ENCODE peak calls at places on chromosomes 13 and 19, in eight cellular contexts. One of them, this sample, is unnamed.

GRCh38 chr19:1884719-1885334 is 469 bp downstream of the ABHD17A start:
- DNase-seq in endodermal cell: peak
- DNase-seq in Calu3: no peak
- DNase-seq in stimulated activated naive CD4-positive, alpha-beta T cell treated with Interleukin-2 at 50 U/mL for 16 hours: no peak
- DNase-seq in activated T-cell treated with anti-CD3 and anti-CD28 coated beads, Interleukin-2, amount 50 U/mL, for 24 hours: no peak
- DNase-seq in NCI-H1092: no peak
- DNase-seq in left ventricle myocardium inferior: no peak
- DNase-seq in stimulated activated CD4-positive, alpha-beta T cell treated with anti-CD3 and anti-CD28 coated beads, Interleukin-15, amount 100 ng/mL, for 1 hour: no peak
- DNase-seq in this sample: no peak

GRCh38 chr13:39616087-39616694 is 13.2 kb upstream of the LHFPL6 start:
- DNase-seq in endodermal cell: peak
- DNase-seq in Calu3: peak
- DNase-seq in stimulated activated naive CD4-positive, alpha-beta T cell treated with Interleukin-2 at 50 U/mL for 16 hours: no peak
- DNase-seq in activated T-cell treated with anti-CD3 and anti-CD28 coated beads, Interleukin-2, amount 50 U/mL, for 24 hours: no peak
- DNase-seq in NCI-H1092: peak
- DNase-seq in left ventricle myocardium inferior: no peak
- DNase-seq in stimulated activated CD4-positive, alpha-beta T cell treated with anti-CD3 and anti-CD28 coated beads, Interleukin-15, amount 100 ng/mL, for 1 hour: no peak
- DNase-seq in this sample: no peak

GRCh38 chr13:82947121-82948077 is 934.9 kb downstream of the SLITRK1 start:
- DNase-seq in endodermal cell: no peak
- DNase-seq in Calu3: no peak
- DNase-seq in stimulated activated naive CD4-positive, alpha-beta T cell treated with Interleukin-2 at 50 U/mL for 16 hours: no peak
- DNase-seq in activated T-cell treated with anti-CD3 and anti-CD28 coated beads, Interleukin-2, amount 50 U/mL, for 24 hours: no peak
- DNase-seq in NCI-H1092: no peak
- DNase-seq in left ventricle myocardium inferior: no peak
- DNase-seq in stimulated activated CD4-positive, alpha-beta T cell treated with anti-CD3 and anti-CD28 coated beads, Interleukin-15, amount 100 ng/mL, for 1 hour: no peak
- DNase-seq in this sample: no peak

GRCh38 chr19:19487077-19488040 is 28.0 kb downstream of the TSSK6 start:
- DNase-seq in endodermal cell: no peak
- DNase-seq in Calu3: no peak
- DNase-seq in stimulated activated naive CD4-positive, alpha-beta T cell treated with Interleukin-2 at 50 U/mL for 16 hours: no peak
- DNase-seq in activated T-cell treated with anti-CD3 and anti-CD28 coated beads, Interleukin-2, amount 50 U/mL, for 24 hours: no peak
- DNase-seq in NCI-H1092: no peak
- DNase-seq in left ventricle myocardium inferior: no peak
- DNase-seq in stimulated activated CD4-positive, alpha-beta T cell treated with anti-CD3 and anti-CD28 coated beads, Interleukin-15, amount 100 ng/mL, for 1 hour: no peak
- DNase-seq in this sample: no peak

GRCh38 chr13:49348748-49349147 is 95.1 kb downstream of the CAB39L start:
- DNase-seq in endodermal cell: peak
- DNase-seq in Calu3: no peak
- DNase-seq in stimulated activated naive CD4-positive, alpha-beta T cell treated with Interleukin-2 at 50 U/mL for 16 hours: no peak
- DNase-seq in activated T-cell treated with anti-CD3 and anti-CD28 coated beads, Interleukin-2, amount 50 U/mL, for 24 hours: no peak
- DNase-seq in NCI-H1092: no peak
- DNase-seq in left ventricle myocardium inferior: no peak
- DNase-seq in stimulated activated CD4-positive, alpha-beta T cell treated with anti-CD3 and anti-CD28 coated beads, Interleukin-15, amount 100 ng/mL, for 1 hour: no peak
- DNase-seq in this sample: no peak

GRCh38 chr19:14149509-14149994 is 13.2 kb upstream of the ASF1B start:
- DNase-seq in endodermal cell: no peak
- DNase-seq in Calu3: no peak
- DNase-seq in stimulated activated naive CD4-positive, alpha-beta T cell treated with Interleukin-2 at 50 U/mL for 16 hours: peak
- DNase-seq in activated T-cell treated with anti-CD3 and anti-CD28 coated beads, Interleukin-2, amount 50 U/mL, for 24 hours: peak
- DNase-seq in NCI-H1092: no peak
- DNase-seq in left ventricle myocardium inferior: peak
- DNase-seq in stimulated activated CD4-positive, alpha-beta T cell treated with anti-CD3 and anti-CD28 coated beads, Interleukin-15, amount 100 ng/mL, for 1 hour: peak
- DNase-seq in this sample: peak

GRCh38 chr19:6357174-6357573 is 4.2 kb upstream of the CLPP start:
- DNase-seq in endodermal cell: no peak
- DNase-seq in Calu3: no peak
- DNase-seq in stimulated activated naive CD4-positive, alpha-beta T cell treated with Interleukin-2 at 50 U/mL for 16 hours: no peak
- DNase-seq in activated T-cell treated with anti-CD3 and anti-CD28 coated beads, Interleukin-2, amount 50 U/mL, for 24 hours: no peak
- DNase-seq in NCI-H1092: no peak
- DNase-seq in left ventricle myocardium inferior: no peak
- DNase-seq in stimulated activated CD4-positive, alpha-beta T cell treated with anti-CD3 and anti-CD28 coated beads, Interleukin-15, amount 100 ng/mL, for 1 hour: no peak
- DNase-seq in this sample: no peak

GRCh38 chr13:50788551-50788950 is 54.9 kb downstream of the DLEU7 start:
- DNase-seq in endodermal cell: no peak
- DNase-seq in Calu3: no peak
- DNase-seq in stimulated activated naive CD4-positive, alpha-beta T cell treated with Interleukin-2 at 50 U/mL for 16 hours: no peak
- DNase-seq in activated T-cell treated with anti-CD3 and anti-CD28 coated beads, Interleukin-2, amount 50 U/mL, for 24 hours: no peak
- DNase-seq in NCI-H1092: no peak
- DNase-seq in left ventricle myocardium inferior: no peak
- DNase-seq in stimulated activated CD4-positive, alpha-beta T cell treated with anti-CD3 and anti-CD28 coated beads, Interleukin-15, amount 100 ng/mL, for 1 hour: no peak
- DNase-seq in this sample: no peak

GRCh38 chr19:15107056-15108010 is at the start of gene SYDE1:
- DNase-seq in endodermal cell: peak
- DNase-seq in Calu3: peak
- DNase-seq in stimulated activated naive CD4-positive, alpha-beta T cell treated with Interleukin-2 at 50 U/mL for 16 hours: no peak
- DNase-seq in activated T-cell treated with anti-CD3 and anti-CD28 coated beads, Interleukin-2, amount 50 U/mL, for 24 hours: peak
- DNase-seq in NCI-H1092: no peak
- DNase-seq in left ventricle myocardium inferior: peak
- DNase-seq in stimulated activated CD4-positive, alpha-beta T cell treated with anti-CD3 and anti-CD28 coated beads, Interleukin-15, amount 100 ng/mL, for 1 hour: no peak
- DNase-seq in this sample: no peak

GRCh38 chr13:62910541-62910940 is 1494.9 kb upstream of the PCDH20 start:
- DNase-seq in endodermal cell: no peak
- DNase-seq in Calu3: no peak
- DNase-seq in stimulated activated naive CD4-positive, alpha-beta T cell treated with Interleukin-2 at 50 U/mL for 16 hours: no peak
- DNase-seq in activated T-cell treated with anti-CD3 and anti-CD28 coated beads, Interleukin-2, amount 50 U/mL, for 24 hours: no peak
- DNase-seq in NCI-H1092: no peak
- DNase-seq in left ventricle myocardium inferior: no peak
- DNase-seq in stimulated activated CD4-positive, alpha-beta T cell treated with anti-CD3 and anti-CD28 coated beads, Interleukin-15, amount 100 ng/mL, for 1 hour: no peak
- DNase-seq in this sample: no peak

GRCh38 chr13:28531195-28531955 is 36.4 kb upstream of the FLT1 start:
- DNase-seq in endodermal cell: peak
- DNase-seq in Calu3: no peak
- DNase-seq in stimulated activated naive CD4-positive, alpha-beta T cell treated with Interleukin-2 at 50 U/mL for 16 hours: no peak
- DNase-seq in activated T-cell treated with anti-CD3 and anti-CD28 coated beads, Interleukin-2, amount 50 U/mL, for 24 hours: no peak
- DNase-seq in NCI-H1092: no peak
- DNase-seq in left ventricle myocardium inferior: peak
- DNase-seq in stimulated activated CD4-positive, alpha-beta T cell treated with anti-CD3 and anti-CD28 coated beads, Interleukin-15, amount 100 ng/mL, for 1 hour: no peak
- DNase-seq in this sample: no peak

GRCh38 chr19:18392417-18392816 is 5.0 kb downstream of the LRRC25 start:
- DNase-seq in endodermal cell: no peak
- DNase-seq in Calu3: no peak
- DNase-seq in stimulated activated naive CD4-positive, alpha-beta T cell treated with Interleukin-2 at 50 U/mL for 16 hours: no peak
- DNase-seq in activated T-cell treated with anti-CD3 and anti-CD28 coated beads, Interleukin-2, amount 50 U/mL, for 24 hours: no peak
- DNase-seq in NCI-H1092: no peak
- DNase-seq in left ventricle myocardium inferior: peak
- DNase-seq in stimulated activated CD4-positive, alpha-beta T cell treated with anti-CD3 and anti-CD28 coated beads, Interleukin-15, amount 100 ng/mL, for 1 hour: no peak
- DNase-seq in this sample: no peak

GRCh38 chr13:42754801-42755513 is 26.4 kb upstream of the FAM216B start:
- DNase-seq in endodermal cell: no peak
- DNase-seq in Calu3: no peak
- DNase-seq in stimulated activated naive CD4-positive, alpha-beta T cell treated with Interleukin-2 at 50 U/mL for 16 hours: no peak
- DNase-seq in activated T-cell treated with anti-CD3 and anti-CD28 coated beads, Interleukin-2, amount 50 U/mL, for 24 hours: no peak
- DNase-seq in NCI-H1092: no peak
- DNase-seq in left ventricle myocardium inferior: no peak
- DNase-seq in stimulated activated CD4-positive, alpha-beta T cell treated with anti-CD3 and anti-CD28 coated beads, Interleukin-15, amount 100 ng/mL, for 1 hour: no peak
- DNase-seq in this sample: no peak

GRCh38 chr13:21243045-21243842 is 66.8 kb downstream of the MRPL57 start:
- DNase-seq in endodermal cell: no peak
- DNase-seq in Calu3: no peak
- DNase-seq in stimulated activated naive CD4-positive, alpha-beta T cell treated with Interleukin-2 at 50 U/mL for 16 hours: no peak
- DNase-seq in activated T-cell treated with anti-CD3 and anti-CD28 coated beads, Interleukin-2, amount 50 U/mL, for 24 hours: no peak
- DNase-seq in NCI-H1092: peak
- DNase-seq in left ventricle myocardium inferior: no peak
- DNase-seq in stimulated activated CD4-positive, alpha-beta T cell treated with anti-CD3 and anti-CD28 coated beads, Interleukin-15, amount 100 ng/mL, for 1 hour: no peak
- DNase-seq in this sample: no peak

GRCh38 chr19:10316229-10317044 is 622 bp upstream of the FDX2 start:
- DNase-seq in endodermal cell: no peak
- DNase-seq in Calu3: no peak
- DNase-seq in stimulated activated naive CD4-positive, alpha-beta T cell treated with Interleukin-2 at 50 U/mL for 16 hours: no peak
- DNase-seq in activated T-cell treated with anti-CD3 and anti-CD28 coated beads, Interleukin-2, amount 50 U/mL, for 24 hours: no peak
- DNase-seq in NCI-H1092: no peak
- DNase-seq in left ventricle myocardium inferior: no peak
- DNase-seq in stimulated activated CD4-positive, alpha-beta T cell treated with anti-CD3 and anti-CD28 coated beads, Interleukin-15, amount 100 ng/mL, for 1 hour: no peak
- DNase-seq in this sample: no peak

GRCh38 chr13:80195649-80196048 is 145.3 kb downstream of the SPRY2 start:
- DNase-seq in endodermal cell: no peak
- DNase-seq in Calu3: no peak
- DNase-seq in stimulated activated naive CD4-positive, alpha-beta T cell treated with Interleukin-2 at 50 U/mL for 16 hours: no peak
- DNase-seq in activated T-cell treated with anti-CD3 and anti-CD28 coated beads, Interleukin-2, amount 50 U/mL, for 24 hours: no peak
- DNase-seq in NCI-H1092: no peak
- DNase-seq in left ventricle myocardium inferior: no peak
- DNase-seq in stimulated activated CD4-positive, alpha-beta T cell treated with anti-CD3 and anti-CD28 coated beads, Interleukin-15, amount 100 ng/mL, for 1 hour: no peak
- DNase-seq in this sample: no peak

GRCh38 chr19:19259741-19260140 is 13.4 kb downstream of the TM6SF2 start:
- DNase-seq in endodermal cell: peak
- DNase-seq in Calu3: no peak
- DNase-seq in stimulated activated naive CD4-positive, alpha-beta T cell treated with Interleukin-2 at 50 U/mL for 16 hours: no peak
- DNase-seq in activated T-cell treated with anti-CD3 and anti-CD28 coated beads, Interleukin-2, amount 50 U/mL, for 24 hours: no peak
- DNase-seq in NCI-H1092: no peak
- DNase-seq in left ventricle myocardium inferior: no peak
- DNase-seq in stimulated activated CD4-positive, alpha-beta T cell treated with anti-CD3 and anti-CD28 coated beads, Interleukin-15, amount 100 ng/mL, for 1 hour: no peak
- DNase-seq in this sample: no peak

GRCh38 chr19:3670258-3670795 is 29.9 kb downstream of the PIP5K1C start:
- DNase-seq in endodermal cell: peak
- DNase-seq in Calu3: no peak
- DNase-seq in stimulated activated naive CD4-positive, alpha-beta T cell treated with Interleukin-2 at 50 U/mL for 16 hours: no peak
- DNase-seq in activated T-cell treated with anti-CD3 and anti-CD28 coated beads, Interleukin-2, amount 50 U/mL, for 24 hours: no peak
- DNase-seq in NCI-H1092: no peak
- DNase-seq in left ventricle myocardium inferior: peak
- DNase-seq in stimulated activated CD4-positive, alpha-beta T cell treated with anti-CD3 and anti-CD28 coated beads, Interleukin-15, amount 100 ng/mL, for 1 hour: no peak
- DNase-seq in this sample: no peak

GRCh38 chr13:54965881-54966280 is 1937.3 kb downstream of the OLFM4 start:
- DNase-seq in endodermal cell: no peak
- DNase-seq in Calu3: no peak
- DNase-seq in stimulated activated naive CD4-positive, alpha-beta T cell treated with Interleukin-2 at 50 U/mL for 16 hours: no peak
- DNase-seq in activated T-cell treated with anti-CD3 and anti-CD28 coated beads, Interleukin-2, amount 50 U/mL, for 24 hours: no peak
- DNase-seq in NCI-H1092: no peak
- DNase-seq in left ventricle myocardium inferior: no peak
- DNase-seq in stimulated activated CD4-positive, alpha-beta T cell treated with anti-CD3 and anti-CD28 coated beads, Interleukin-15, amount 100 ng/mL, for 1 hour: no peak
- DNase-seq in this sample: no peak

GRCh38 chr13:50740052-50740741 is 103.3 kb downstream of the DLEU7 start:
- DNase-seq in endodermal cell: no peak
- DNase-seq in Calu3: no peak
- DNase-seq in stimulated activated naive CD4-positive, alpha-beta T cell treated with Interleukin-2 at 50 U/mL for 16 hours: no peak
- DNase-seq in activated T-cell treated with anti-CD3 and anti-CD28 coated beads, Interleukin-2, amount 50 U/mL, for 24 hours: no peak
- DNase-seq in NCI-H1092: no peak
- DNase-seq in left ventricle myocardium inferior: no peak
- DNase-seq in stimulated activated CD4-positive, alpha-beta T cell treated with anti-CD3 and anti-CD28 coated beads, Interleukin-15, amount 100 ng/mL, for 1 hour: no peak
- DNase-seq in this sample: no peak

GRCh38 chr13:110149036-110149435 is 157.9 kb downstream of the COL4A1 start:
- DNase-seq in endodermal cell: no peak
- DNase-seq in Calu3: no peak
- DNase-seq in stimulated activated naive CD4-positive, alpha-beta T cell treated with Interleukin-2 at 50 U/mL for 16 hours: no peak
- DNase-seq in activated T-cell treated with anti-CD3 and anti-CD28 coated beads, Interleukin-2, amount 50 U/mL, for 24 hours: no peak
- DNase-seq in NCI-H1092: no peak
- DNase-seq in left ventricle myocardium inferior: no peak
- DNase-seq in stimulated activated CD4-positive, alpha-beta T cell treated with anti-CD3 and anti-CD28 coated beads, Interleukin-15, amount 100 ng/mL, for 1 hour: no peak
- DNase-seq in this sample: no peak

GRCh38 chr19:30649934-30650614 is 277.9 kb downstream of the ZNF536 start:
- DNase-seq in endodermal cell: peak
- DNase-seq in Calu3: peak
- DNase-seq in stimulated activated naive CD4-positive, alpha-beta T cell treated with Interleukin-2 at 50 U/mL for 16 hours: no peak
- DNase-seq in activated T-cell treated with anti-CD3 and anti-CD28 coated beads, Interleukin-2, amount 50 U/mL, for 24 hours: no peak
- DNase-seq in NCI-H1092: no peak
- DNase-seq in left ventricle myocardium inferior: no peak
- DNase-seq in stimulated activated CD4-positive, alpha-beta T cell treated with anti-CD3 and anti-CD28 coated beads, Interleukin-15, amount 100 ng/mL, for 1 hour: no peak
- DNase-seq in this sample: no peak

GRCh38 chr19:41939861-41940442 is 11.7 kb upstream of the ERFL start:
- DNase-seq in endodermal cell: peak
- DNase-seq in Calu3: no peak
- DNase-seq in stimulated activated naive CD4-positive, alpha-beta T cell treated with Interleukin-2 at 50 U/mL for 16 hours: peak
- DNase-seq in activated T-cell treated with anti-CD3 and anti-CD28 coated beads, Interleukin-2, amount 50 U/mL, for 24 hours: peak
- DNase-seq in NCI-H1092: no peak
- DNase-seq in left ventricle myocardium inferior: no peak
- DNase-seq in stimulated activated CD4-positive, alpha-beta T cell treated with anti-CD3 and anti-CD28 coated beads, Interleukin-15, amount 100 ng/mL, for 1 hour: no peak
- DNase-seq in this sample: peak

GRCh38 chr13:94309997-94310842 is 169.3 kb downstream of the DCT start:
- DNase-seq in endodermal cell: no peak
- DNase-seq in Calu3: no peak
- DNase-seq in stimulated activated naive CD4-positive, alpha-beta T cell treated with Interleukin-2 at 50 U/mL for 16 hours: no peak
- DNase-seq in activated T-cell treated with anti-CD3 and anti-CD28 coated beads, Interleukin-2, amount 50 U/mL, for 24 hours: no peak
- DNase-seq in NCI-H1092: no peak
- DNase-seq in left ventricle myocardium inferior: no peak
- DNase-seq in stimulated activated CD4-positive, alpha-beta T cell treated with anti-CD3 and anti-CD28 coated beads, Interleukin-15, amount 100 ng/mL, for 1 hour: no peak
- DNase-seq in this sample: no peak

GRCh38 chr13:44040754-44041100 is 161.0 kb downstream of the LACC1 start:
- DNase-seq in endodermal cell: no peak
- DNase-seq in Calu3: no peak
- DNase-seq in stimulated activated naive CD4-positive, alpha-beta T cell treated with Interleukin-2 at 50 U/mL for 16 hours: no peak
- DNase-seq in activated T-cell treated with anti-CD3 and anti-CD28 coated beads, Interleukin-2, amount 50 U/mL, for 24 hours: no peak
- DNase-seq in NCI-H1092: no peak
- DNase-seq in left ventricle myocardium inferior: no peak
- DNase-seq in stimulated activated CD4-positive, alpha-beta T cell treated with anti-CD3 and anti-CD28 coated beads, Interleukin-15, amount 100 ng/mL, for 1 hour: no peak
- DNase-seq in this sample: no peak

GRCh38 chr19:18802354-18802753 is 11.2 kb upstream of the COMP start:
- DNase-seq in endodermal cell: peak
- DNase-seq in Calu3: no peak
- DNase-seq in stimulated activated naive CD4-positive, alpha-beta T cell treated with Interleukin-2 at 50 U/mL for 16 hours: no peak
- DNase-seq in activated T-cell treated with anti-CD3 and anti-CD28 coated beads, Interleukin-2, amount 50 U/mL, for 24 hours: no peak
- DNase-seq in NCI-H1092: no peak
- DNase-seq in left ventricle myocardium inferior: no peak
- DNase-seq in stimulated activated CD4-positive, alpha-beta T cell treated with anti-CD3 and anti-CD28 coated beads, Interleukin-15, amount 100 ng/mL, for 1 hour: no peak
- DNase-seq in this sample: no peak

GRCh38 chr19:8304841-8305621 is 3.1 kb downstream of the CD320 start:
- DNase-seq in endodermal cell: peak
- DNase-seq in Calu3: no peak
- DNase-seq in stimulated activated naive CD4-positive, alpha-beta T cell treated with Interleukin-2 at 50 U/mL for 16 hours: no peak
- DNase-seq in activated T-cell treated with anti-CD3 and anti-CD28 coated beads, Interleukin-2, amount 50 U/mL, for 24 hours: peak
- DNase-seq in NCI-H1092: no peak
- DNase-seq in left ventricle myocardium inferior: no peak
- DNase-seq in stimulated activated CD4-positive, alpha-beta T cell treated with anti-CD3 and anti-CD28 coated beads, Interleukin-15, amount 100 ng/mL, for 1 hour: no peak
- DNase-seq in this sample: peak

GRCh38 chr19:17926044-17926443 is 6.8 kb upstream of the CCDC124 start:
- DNase-seq in endodermal cell: no peak
- DNase-seq in Calu3: no peak
- DNase-seq in stimulated activated naive CD4-positive, alpha-beta T cell treated with Interleukin-2 at 50 U/mL for 16 hours: no peak
- DNase-seq in activated T-cell treated with anti-CD3 and anti-CD28 coated beads, Interleukin-2, amount 50 U/mL, for 24 hours: no peak
- DNase-seq in NCI-H1092: no peak
- DNase-seq in left ventricle myocardium inferior: no peak
- DNase-seq in stimulated activated CD4-positive, alpha-beta T cell treated with anti-CD3 and anti-CD28 coated beads, Interleukin-15, amount 100 ng/mL, for 1 hour: no peak
- DNase-seq in this sample: no peak

GRCh38 chr13:39942901-39943273 is 287.4 kb downstream of the COG6 start:
- DNase-seq in endodermal cell: peak
- DNase-seq in Calu3: peak
- DNase-seq in stimulated activated naive CD4-positive, alpha-beta T cell treated with Interleukin-2 at 50 U/mL for 16 hours: peak
- DNase-seq in activated T-cell treated with anti-CD3 and anti-CD28 coated beads, Interleukin-2, amount 50 U/mL, for 24 hours: peak
- DNase-seq in NCI-H1092: peak
- DNase-seq in left ventricle myocardium inferior: peak
- DNase-seq in stimulated activated CD4-positive, alpha-beta T cell treated with anti-CD3 and anti-CD28 coated beads, Interleukin-15, amount 100 ng/mL, for 1 hour: peak
- DNase-seq in this sample: peak

GRCh38 chr19:41588497-41589209 is 12.7 kb downstream of the CEACAM21 start:
- DNase-seq in endodermal cell: peak
- DNase-seq in Calu3: peak
- DNase-seq in stimulated activated naive CD4-positive, alpha-beta T cell treated with Interleukin-2 at 50 U/mL for 16 hours: no peak
- DNase-seq in activated T-cell treated with anti-CD3 and anti-CD28 coated beads, Interleukin-2, amount 50 U/mL, for 24 hours: no peak
- DNase-seq in NCI-H1092: no peak
- DNase-seq in left ventricle myocardium inferior: no peak
- DNase-seq in stimulated activated CD4-positive, alpha-beta T cell treated with anti-CD3 and anti-CD28 coated beads, Interleukin-15, amount 100 ng/mL, for 1 hour: no peak
- DNase-seq in this sample: no peak

GRCh38 chr19:6719540-6719861 is 949 bp downstream of the C3 start:
- DNase-seq in endodermal cell: no peak
- DNase-seq in Calu3: no peak
- DNase-seq in stimulated activated naive CD4-positive, alpha-beta T cell treated with Interleukin-2 at 50 U/mL for 16 hours: no peak
- DNase-seq in activated T-cell treated with anti-CD3 and anti-CD28 coated beads, Interleukin-2, amount 50 U/mL, for 24 hours: no peak
- DNase-seq in NCI-H1092: no peak
- DNase-seq in left ventricle myocardium inferior: no peak
- DNase-seq in stimulated activated CD4-positive, alpha-beta T cell treated with anti-CD3 and anti-CD28 coated beads, Interleukin-15, amount 100 ng/mL, for 1 hour: no peak
- DNase-seq in this sample: no peak

GRCh38 chr13:97976551-97977375 is 23.3 kb downstream of the IPO5 start:
- DNase-seq in endodermal cell: peak
- DNase-seq in Calu3: no peak
- DNase-seq in stimulated activated naive CD4-positive, alpha-beta T cell treated with Interleukin-2 at 50 U/mL for 16 hours: peak
- DNase-seq in activated T-cell treated with anti-CD3 and anti-CD28 coated beads, Interleukin-2, amount 50 U/mL, for 24 hours: no peak
- DNase-seq in NCI-H1092: no peak
- DNase-seq in left ventricle myocardium inferior: no peak
- DNase-seq in stimulated activated CD4-positive, alpha-beta T cell treated with anti-CD3 and anti-CD28 coated beads, Interleukin-15, amount 100 ng/mL, for 1 hour: no peak
- DNase-seq in this sample: no peak

GRCh38 chr19:46392837-46393236 is 20.5 kb downstream of the CCDC8 start:
- DNase-seq in endodermal cell: no peak
- DNase-seq in Calu3: no peak
- DNase-seq in stimulated activated naive CD4-positive, alpha-beta T cell treated with Interleukin-2 at 50 U/mL for 16 hours: no peak
- DNase-seq in activated T-cell treated with anti-CD3 and anti-CD28 coated beads, Interleukin-2, amount 50 U/mL, for 24 hours: no peak
- DNase-seq in NCI-H1092: no peak
- DNase-seq in left ventricle myocardium inferior: no peak
- DNase-seq in stimulated activated CD4-positive, alpha-beta T cell treated with anti-CD3 and anti-CD28 coated beads, Interleukin-15, amount 100 ng/mL, for 1 hour: no peak
- DNase-seq in this sample: no peak

GRCh38 chr13:20847298-20847697 is 55.2 kb downstream of the XPO4 start:
- DNase-seq in endodermal cell: no peak
- DNase-seq in Calu3: no peak
- DNase-seq in stimulated activated naive CD4-positive, alpha-beta T cell treated with Interleukin-2 at 50 U/mL for 16 hours: no peak
- DNase-seq in activated T-cell treated with anti-CD3 and anti-CD28 coated beads, Interleukin-2, amount 50 U/mL, for 24 hours: no peak
- DNase-seq in NCI-H1092: peak
- DNase-seq in left ventricle myocardium inferior: no peak
- DNase-seq in stimulated activated CD4-positive, alpha-beta T cell treated with anti-CD3 and anti-CD28 coated beads, Interleukin-15, amount 100 ng/mL, for 1 hour: no peak
- DNase-seq in this sample: no peak